ENCODE peak calls at places on chromosomes 5 and 9, in six cellular contexts. One of them, this sample, is unnamed.

GRCh38 chr9:89801723-89802680 is 197.2 kb downstream of the GADD45G start:
- DNase-seq in Peyer's patch: no peak
- DNase-seq in NCI-H1092 treated with DMSO at 0.1 percent for 48 hours: peak
- DNase-seq in heart right ventricle: no peak
- DNase-seq in ELR: no peak
- DNase-seq in kidney: no peak
- DNase-seq in this sample: no peak

GRCh38 chr5:66796306-66797292 is 200.4 kb downstream of the MAST4 start:
- DNase-seq in Peyer's patch: no peak
- DNase-seq in NCI-H1092 treated with DMSO at 0.1 percent for 48 hours: peak
- DNase-seq in heart right ventricle: no peak
- DNase-seq in ELR: peak
- DNase-seq in kidney: no peak
- DNase-seq in this sample: no peak

GRCh38 chr9:128635266-128636023 is 21.2 kb downstream of the DYNC2I2 start:
- DNase-seq in Peyer's patch: peak
- DNase-seq in NCI-H1092 treated with DMSO at 0.1 percent for 48 hours: peak
- DNase-seq in heart right ventricle: peak
- DNase-seq in ELR: peak
- DNase-seq in kidney: peak
- DNase-seq in this sample: no peak

GRCh38 chr9:79617395-79617794 is 45.6 kb downstream of the TLE4 start:
- DNase-seq in Peyer's patch: no peak
- DNase-seq in NCI-H1092 treated with DMSO at 0.1 percent for 48 hours: no peak
- DNase-seq in heart right ventricle: no peak
- DNase-seq in ELR: no peak
- DNase-seq in kidney: no peak
- DNase-seq in this sample: no peak

GRCh38 chr5:74205745-74206570 is 434.6 kb downstream of the ENC1 start:
- DNase-seq in Peyer's patch: no peak
- DNase-seq in NCI-H1092 treated with DMSO at 0.1 percent for 48 hours: peak
- DNase-seq in heart right ventricle: no peak
- DNase-seq in ELR: no peak
- DNase-seq in kidney: no peak
- DNase-seq in this sample: no peak

GRCh38 chr5:142929602-142930001 is 159.4 kb downstream of the ARHGAP26 start:
- DNase-seq in Peyer's patch: no peak
- DNase-seq in NCI-H1092 treated with DMSO at 0.1 percent for 48 hours: no peak
- DNase-seq in heart right ventricle: no peak
- DNase-seq in ELR: no peak
- DNase-seq in kidney: no peak
- DNase-seq in this sample: no peak

GRCh38 chr5:22250528-22250927 is 602.6 kb downstream of the CDH12 start:
- DNase-seq in Peyer's patch: no peak
- DNase-seq in NCI-H1092 treated with DMSO at 0.1 percent for 48 hours: no peak
- DNase-seq in heart right ventricle: no peak
- DNase-seq in ELR: no peak
- DNase-seq in kidney: no peak
- DNase-seq in this sample: no peak

GRCh38 chr9:127118597-127119318 is 3.7 kb downstream of the ANGPTL2 start:
- DNase-seq in Peyer's patch: no peak
- DNase-seq in NCI-H1092 treated with DMSO at 0.1 percent for 48 hours: peak
- DNase-seq in heart right ventricle: no peak
- DNase-seq in ELR: no peak
- DNase-seq in kidney: no peak
- DNase-seq in this sample: no peak

GRCh38 chr9:129398901-129399300 is 220.8 kb upstream of the IER5L start:
- DNase-seq in Peyer's patch: no peak
- DNase-seq in NCI-H1092 treated with DMSO at 0.1 percent for 48 hours: no peak
- DNase-seq in heart right ventricle: no peak
- DNase-seq in ELR: no peak
- DNase-seq in kidney: peak
- DNase-seq in this sample: no peak

GRCh38 chr5:93300309-93300923 is 280.6 kb downstream of the NR2F1-AS1 start:
- DNase-seq in Peyer's patch: no peak
- DNase-seq in NCI-H1092 treated with DMSO at 0.1 percent for 48 hours: no peak
- DNase-seq in heart right ventricle: no peak
- DNase-seq in ELR: no peak
- DNase-seq in kidney: no peak
- DNase-seq in this sample: no peak

GRCh38 chr5:73705364-73705763 is 79.4 kb downstream of the ARHGEF28 start:
- DNase-seq in Peyer's patch: no peak
- DNase-seq in NCI-H1092 treated with DMSO at 0.1 percent for 48 hours: no peak
- DNase-seq in heart right ventricle: no peak
- DNase-seq in ELR: peak
- DNase-seq in kidney: no peak
- DNase-seq in this sample: no peak

GRCh38 chr5:158464383-158464782 is 605.4 kb upstream of the CLINT1 start:
- DNase-seq in Peyer's patch: no peak
- DNase-seq in NCI-H1092 treated with DMSO at 0.1 percent for 48 hours: no peak
- DNase-seq in heart right ventricle: no peak
- DNase-seq in ELR: no peak
- DNase-seq in kidney: no peak
- DNase-seq in this sample: no peak

GRCh38 chr5:14706615-14707021 is 42.1 kb downstream of the OTULIN start:
- DNase-seq in Peyer's patch: no peak
- DNase-seq in NCI-H1092 treated with DMSO at 0.1 percent for 48 hours: no peak
- DNase-seq in heart right ventricle: no peak
- DNase-seq in ELR: peak
- DNase-seq in kidney: no peak
- DNase-seq in this sample: no peak

GRCh38 chr5:138884094-138884493 is 9.0 kb upstream of the LRRTM2 start:
- DNase-seq in Peyer's patch: no peak
- DNase-seq in NCI-H1092 treated with DMSO at 0.1 percent for 48 hours: no peak
- DNase-seq in heart right ventricle: no peak
- DNase-seq in ELR: no peak
- DNase-seq in kidney: no peak
- DNase-seq in this sample: no peak

GRCh38 chr5:127072861-127073846 is at the start of gene C5orf63:
- DNase-seq in Peyer's patch: peak
- DNase-seq in NCI-H1092 treated with DMSO at 0.1 percent for 48 hours: peak
- DNase-seq in heart right ventricle: peak
- DNase-seq in ELR: peak
- DNase-seq in kidney: peak
- DNase-seq in this sample: no peak

GRCh38 chr9:88809371-88809770 is 181.9 kb upstream of the S1PR3 start:
- DNase-seq in Peyer's patch: no peak
- DNase-seq in NCI-H1092 treated with DMSO at 0.1 percent for 48 hours: no peak
- DNase-seq in heart right ventricle: no peak
- DNase-seq in ELR: no peak
- DNase-seq in kidney: peak
- DNase-seq in this sample: no peak

GRCh38 chr5:81856948-81857928 is 106.3 kb upstream of the SSBP2 start:
- DNase-seq in Peyer's patch: no peak
- DNase-seq in NCI-H1092 treated with DMSO at 0.1 percent for 48 hours: peak
- DNase-seq in heart right ventricle: peak
- DNase-seq in ELR: peak
- DNase-seq in kidney: peak
- DNase-seq in this sample: no peak

GRCh38 chr5:39376293-39376714 is 12.0 kb upstream of the C9 start:
- DNase-seq in Peyer's patch: no peak
- DNase-seq in NCI-H1092 treated with DMSO at 0.1 percent for 48 hours: peak
- DNase-seq in heart right ventricle: no peak
- DNase-seq in ELR: peak
- DNase-seq in kidney: no peak
- DNase-seq in this sample: no peak

GRCh38 chr9:3939820-3940219 is 360.0 kb downstream of the GLIS3 start:
- DNase-seq in Peyer's patch: no peak
- DNase-seq in NCI-H1092 treated with DMSO at 0.1 percent for 48 hours: no peak
- DNase-seq in heart right ventricle: no peak
- DNase-seq in ELR: peak
- DNase-seq in kidney: no peak
- DNase-seq in this sample: no peak

GRCh38 chr5:115392611-115393010 is 96.2 kb upstream of the CCDC112 start:
- DNase-seq in Peyer's patch: no peak
- DNase-seq in NCI-H1092 treated with DMSO at 0.1 percent for 48 hours: no peak
- DNase-seq in heart right ventricle: no peak
- DNase-seq in ELR: no peak
- DNase-seq in kidney: no peak
- DNase-seq in this sample: no peak

GRCh38 chr9:27377147-27377807 is 80.3 kb upstream of the EQTN start:
- DNase-seq in Peyer's patch: no peak
- DNase-seq in NCI-H1092 treated with DMSO at 0.1 percent for 48 hours: no peak
- DNase-seq in heart right ventricle: no peak
- DNase-seq in ELR: no peak
- DNase-seq in kidney: no peak
- DNase-seq in this sample: no peak

GRCh38 chr5:103232393-103232999 is 26.1 kb upstream of the MACIR start:
- DNase-seq in Peyer's patch: no peak
- DNase-seq in NCI-H1092 treated with DMSO at 0.1 percent for 48 hours: peak
- DNase-seq in heart right ventricle: no peak
- DNase-seq in ELR: peak
- DNase-seq in kidney: no peak
- DNase-seq in this sample: no peak

GRCh38 chr5:140700177-140701144 is at the start of gene ZMAT2:
- DNase-seq in Peyer's patch: peak
- DNase-seq in NCI-H1092 treated with DMSO at 0.1 percent for 48 hours: peak
- DNase-seq in heart right ventricle: peak
- DNase-seq in ELR: peak
- DNase-seq in kidney: peak
- DNase-seq in this sample: peak

GRCh38 chr9:112772215-112772509 is 21.6 kb downstream of the SNX30 start:
- DNase-seq in Peyer's patch: no peak
- DNase-seq in NCI-H1092 treated with DMSO at 0.1 percent for 48 hours: no peak
- DNase-seq in heart right ventricle: no peak
- DNase-seq in ELR: no peak
- DNase-seq in kidney: no peak
- DNase-seq in this sample: no peak

GRCh38 chr5:3657364-3658003 is 61.9 kb downstream of the IRX1 start:
- DNase-seq in Peyer's patch: no peak
- DNase-seq in NCI-H1092 treated with DMSO at 0.1 percent for 48 hours: no peak
- DNase-seq in heart right ventricle: no peak
- DNase-seq in ELR: no peak
- DNase-seq in kidney: no peak
- DNase-seq in this sample: no peak

GRCh38 chr5:40587284-40587882 is 92.3 kb upstream of the PTGER4 start:
- DNase-seq in Peyer's patch: no peak
- DNase-seq in NCI-H1092 treated with DMSO at 0.1 percent for 48 hours: no peak
- DNase-seq in heart right ventricle: no peak
- DNase-seq in ELR: no peak
- DNase-seq in kidney: no peak
- DNase-seq in this sample: no peak